ENCODE peak calls at places on chromosomes 1 and 21, in seven cellular contexts. G is A549, X is fibroblast of lung, L is lower lobe of right lung, B is left lung, A is GM12865, O is PC-9. V is an unnamed sample.

GRCh38 chr1:208154679-208155078 is 89.5 kb downstream of the PLXNA2 start:
- DNase-seq in X (no peak), A (no peak), O (peak), B (no peak), G (no peak), L (no peak), V (no peak)

GRCh38 chr1:221718391-221719277 is 23.3 kb downstream of the DUSP10 start:
- DNase-seq in B (no peak), G (peak), L (no peak), A (no peak), X (peak), O (peak), V (peak)

GRCh38 chr1:81493102-81493864 is 307.5 kb upstream of the ADGRL2 start:
- DNase-seq in A (no peak), X (peak), O (no peak), G (no peak), L (no peak), B (no peak), V (no peak)

GRCh38 chr1:1895456-1896333 is 4.8 kb upstream of the GNB1 start:
- DNase-seq in G (no peak), L (no peak), B (no peak), O (no peak), A (no peak), X (no peak), V (no peak)

GRCh38 chr21:33116669-33117267 is 46.8 kb downstream of the OLIG1 start:
- DNase-seq in O (no peak), B (no peak), X (no peak), A (no peak), L (no peak), G (no peak), V (no peak)

GRCh38 chr1:214582289-214582891 is 20.6 kb upstream of the CENPF start:
- DNase-seq in G (no peak), L (no peak), B (no peak), O (no peak), X (no peak), A (no peak), V (no peak)

GRCh38 chr1:17094664-17095063 is 24.6 kb downstream of the PADI2 start:
- DNase-seq in G (no peak), O (no peak), A (peak), X (no peak), B (no peak), L (no peak), V (no peak)

GRCh38 chr21:43597052-43597451 is 62.2 kb downstream of the HSF2BP start:
- DNase-seq in B (no peak), O (peak), G (peak), L (no peak), X (peak), A (no peak), V (no peak)

GRCh38 chr21:45320261-45320990 is 32.7 kb upstream of the POFUT2 start:
- DNase-seq in X (no peak), O (no peak), B (peak), L (peak), G (no peak), A (no peak), V (peak)

GRCh38 chr1:84871181-84871580 is 21.8 kb downstream of the LPAR3 start:
- DNase-seq in G (no peak), A (no peak), X (no peak), L (no peak), O (no peak), B (no peak), V (no peak)

GRCh38 chr1:156082111-156083091 is at the start of gene MEX3A:
- DNase-seq in B (peak), G (peak), X (peak), A (peak), L (peak), O (peak), V (peak)

GRCh38 chr1:183980951-183981525 is 56.5 kb downstream of the COLGALT2 start:
- DNase-seq in L (no peak), G (no peak), X (no peak), B (no peak), O (no peak), A (no peak), V (no peak)

GRCh38 chr21:35249636-35250035 is 200.5 kb upstream of the RUNX1 start:
- DNase-seq in G (no peak), O (peak), B (no peak), L (no peak), X (no peak), A (no peak), V (no peak)

GRCh38 chr1:2786329-2787162 is 14.9 kb downstream of the TTC34 start:
- DNase-seq in L (peak), G (no peak), X (no peak), B (peak), A (peak), O (no peak), V (peak)

GRCh38 chr1:233543338-233544255 is 70.3 kb upstream of the KCNK1 start:
- DNase-seq in A (no peak), O (peak), G (peak), L (no peak), B (no peak), X (peak), V (no peak)

GRCh38 chr1:160429125-160429551 is 28.8 kb downstream of the VANGL2 start:
- DNase-seq in O (no peak), L (no peak), X (no peak), B (no peak), A (peak), G (no peak), V (no peak)

GRCh38 chr1:85315789-85316188 is 39.4 kb upstream of the BCL10 start:
- DNase-seq in O (no peak), B (no peak), A (no peak), L (no peak), X (peak), G (no peak), V (no peak)

GRCh38 chr1:96641292-96641691 is 80.3 kb upstream of the PTBP2 start:
- DNase-seq in X (peak), A (no peak), O (no peak), G (no peak), L (no peak), B (no peak), V (no peak)

GRCh38 chr1:174428739-174429138 is 19.0 kb upstream of the GPR52 start:
- DNase-seq in G (no peak), B (no peak), A (no peak), L (no peak), O (no peak), X (no peak), V (no peak)

GRCh38 chr1:204829133-204829532 is 41.5 kb upstream of the NFASC start:
- DNase-seq in A (no peak), L (no peak), X (no peak), O (no peak), B (no peak), G (no peak), V (peak)
- H3K4me3 ChIP-seq in A (no peak), L (peak), X (peak), O (no peak), B (no peak), G (no peak), V (peak)

GRCh38 chr1:213332491-213332890 is 281.4 kb downstream of the RPS6KC1 start:
- DNase-seq in X (no peak), O (no peak), L (no peak), G (no peak), A (no peak), B (no peak), V (no peak)
- H3K4me3 ChIP-seq in X (no peak), O (no peak), L (no peak), G (no peak), A (no peak), B (no peak), V (no peak)

DNA sequence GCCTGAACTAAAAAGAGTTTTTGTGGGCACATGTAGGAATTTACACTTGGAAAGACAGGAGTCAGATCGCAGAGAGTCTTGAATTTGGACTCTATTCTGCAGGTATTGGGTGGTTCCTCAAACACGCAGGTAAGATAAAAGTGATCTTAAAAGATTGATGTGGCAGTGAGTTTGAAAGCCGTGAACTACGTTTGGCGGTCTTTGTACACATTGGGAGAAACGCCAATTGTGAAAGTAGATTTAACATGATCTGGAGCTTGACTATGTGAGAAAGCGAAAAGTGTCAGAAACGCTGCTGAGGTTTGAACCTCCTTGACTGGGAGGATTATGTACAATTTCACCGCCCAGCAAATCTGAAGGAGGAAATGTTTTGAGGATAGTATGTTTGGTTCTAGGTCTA is 1.5 kb upstream of the PPP2R5A start:
- DNase-seq in G (no peak), B (no peak), L (no peak), A (no peak), X (no peak), O (no peak), V (no peak)
- H3K4me3 ChIP-seq in G (peak), B (no peak), L (peak), A (no peak), X (no peak), O (peak), V (peak)

DNA sequence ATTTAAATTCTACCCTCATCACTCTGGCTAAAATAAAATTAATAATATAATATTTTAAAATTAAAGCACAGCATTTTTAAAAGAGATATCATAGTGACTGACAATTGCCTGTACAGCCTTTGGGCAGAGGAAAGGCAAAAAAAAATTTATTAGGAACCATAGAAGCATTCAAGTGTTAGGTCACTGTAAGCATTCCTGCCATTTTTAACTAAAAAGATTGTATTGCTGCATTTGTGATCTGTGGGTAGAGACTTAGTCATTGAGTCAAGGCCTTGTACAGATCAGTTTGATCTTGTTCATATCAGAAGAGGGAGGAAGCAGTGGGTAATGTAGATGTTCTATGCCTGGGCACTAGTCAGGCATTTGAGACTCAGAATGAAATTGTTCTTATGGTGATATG is 109.9 kb downstream of the LYPLAL1 start:
- DNase-seq in L (no peak), A (no peak), X (no peak), B (no peak), G (no peak), O (no peak), V (no peak)
- H3K4me3 ChIP-seq in L (no peak), A (no peak), X (no peak), B (no peak), G (no peak), O (no peak), V (no peak)

DNA sequence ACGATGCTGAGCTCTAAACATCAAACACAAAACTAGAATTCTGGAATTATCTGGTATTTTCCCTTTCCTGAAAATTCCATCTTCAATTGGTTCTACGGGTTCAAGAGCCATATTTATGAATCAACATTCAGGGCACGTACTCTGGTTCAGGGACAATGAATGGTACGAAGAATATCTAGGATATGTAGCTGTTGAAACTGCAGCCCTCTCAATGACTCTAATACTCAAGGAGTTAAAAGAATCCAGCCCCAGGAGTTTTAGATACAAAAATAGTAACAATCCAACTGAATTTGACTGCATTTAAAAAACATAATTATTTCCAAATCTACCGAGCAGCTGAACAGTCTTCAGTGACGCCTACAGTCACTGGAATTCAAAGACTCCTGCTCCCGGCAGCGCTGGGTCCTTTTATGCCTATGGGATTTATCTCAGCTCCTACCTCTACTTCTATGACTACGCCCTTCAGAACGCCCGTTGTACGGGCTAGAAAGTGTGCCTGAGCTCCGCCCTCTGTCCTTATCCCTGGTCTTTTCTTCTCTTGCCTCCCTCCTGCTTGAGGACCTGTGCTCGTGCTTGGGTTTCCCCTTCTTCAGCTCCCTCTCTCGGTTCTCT is 55.7 kb downstream of the WARS2 start:
- DNase-seq in X (no peak), B (no peak), G (no peak), L (no peak), A (no peak), O (no peak), V (no peak)
- H3K4me3 ChIP-seq in X (no peak), B (no peak), G (no peak), L (no peak), A (no peak), O (no peak), V (no peak)

GRCh38 chr1:13585996-13586395 is 2.4 kb downstream of the PDPN start:
- DNase-seq in B (no peak), G (no peak), L (no peak), X (no peak), A (no peak), O (no peak), V (no peak)
- H3K4me3 ChIP-seq in B (no peak), G (no peak), L (no peak), X (no peak), A (no peak), O (no peak), V (no peak)

GRCh38 chr1:74195339-74195738 is 2.6 kb downstream of the LRRIQ3 start:
- DNase-seq in O (no peak), A (no peak), X (no peak), G (no peak), B (no peak), L (no peak), V (no peak)

GRCh38 chr1:74199504-74199903 is 1.5 kb downstream of the FPGT start:
- DNase-seq in B (no peak), A (no peak), X (no peak), L (no peak), G (no peak), O (no peak), V (no peak)

GRCh38 chr1:74193908-74194307 is 4.1 kb downstream of the LRRIQ3 start:
- DNase-seq in X (peak), G (no peak), B (no peak), L (no peak), O (no peak), A (no peak), V (no peak)

GRCh38 chr1:74197657-74198552 is at the start of the genes FPGT and LRRIQ3:
- DNase-seq in L (peak), O (peak), X (peak), B (peak), G (peak), A (peak), V (peak)

DNA sequence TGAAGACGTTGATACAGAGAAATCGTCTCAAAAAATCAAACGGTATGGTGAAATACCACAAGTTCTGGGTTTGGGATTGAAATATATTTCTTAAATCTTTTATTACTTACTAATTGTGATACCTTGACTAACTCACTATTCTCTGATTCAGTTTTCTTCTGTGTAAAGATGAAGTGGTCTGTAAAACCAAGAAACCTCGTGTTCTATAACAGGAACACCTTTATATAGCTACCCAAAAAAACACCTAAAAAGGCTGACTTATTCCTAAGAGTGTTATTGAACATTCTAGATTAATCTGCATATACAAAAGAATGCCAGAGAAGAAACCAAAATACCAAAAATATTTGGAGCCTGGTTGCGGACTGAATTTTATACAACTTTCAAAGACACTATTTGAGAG is 721 bp downstream of the LRRIQ3 start:
- DNase-seq in L (no peak), O (no peak), A (no peak), B (no peak), X (no peak), G (no peak), V (no peak)
- H3K4me3 ChIP-seq in L (peak), O (peak), A (peak), B (no peak), X (peak), G (peak), V (no peak)

DNA sequence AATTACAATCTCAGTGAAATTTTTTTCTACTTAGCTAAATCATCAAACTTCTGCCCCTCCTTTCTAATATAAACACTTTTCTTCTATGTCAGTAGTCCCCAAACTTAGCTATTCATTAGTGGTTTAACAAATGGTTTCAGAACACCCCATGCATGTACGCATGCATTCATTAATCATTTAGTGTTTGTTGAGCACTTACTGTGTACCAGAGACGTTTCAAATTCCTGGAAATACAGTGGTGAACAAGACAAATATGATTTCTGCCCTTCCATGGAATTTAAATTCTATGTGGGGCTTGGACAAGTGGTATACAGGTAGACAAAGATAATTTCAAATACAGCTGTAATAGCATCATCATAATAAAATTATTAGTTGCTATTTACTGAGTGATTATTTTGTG is 1.5 kb downstream of the ZBTB40 start:
- DNase-seq in A (no peak), O (no peak), L (no peak), G (no peak), X (no peak), B (no peak), V (no peak)
- H3K4me3 ChIP-seq in A (no peak), O (peak), L (peak), G (peak), X (peak), B (no peak), V (no peak)

GRCh38 chr1:92485374-92486250 is 1.1 kb downstream of the GFI1 start:
- DNase-seq in G (peak), X (no peak), L (peak), A (peak), B (peak), O (peak), V (peak)
- H3K4me3 ChIP-seq in G (peak), X (peak), L (peak), A (peak), B (peak), O (peak), V (peak)